ENCODE peak calls at places on chromosomes 13 and 19, in seven cellular contexts. Y is AG04450, C is thoracic aorta, E is kidney epithelial cell, S is neuronal stem cell, X is dorsolateral prefrontal cortex, J is BE2C. R is an unnamed sample.

GRCh38 chr19:23949611-23950010 is 34.9 kb downstream of the ZNF726 start:
- DNase-seq in E (no peak), S (no peak), X (no peak), J (no peak), C (no peak), Y (no peak), R (no peak)

GRCh38 chr19:5314012-5314906 is 26.4 kb downstream of the PTPRS start:
- DNase-seq in C (no peak), X (no peak), E (no peak), S (no peak), Y (no peak), J (no peak), R (no peak)

GRCh38 chr19:55838251-55838650 is 1.9 kb downstream of the NLRP4 start:
- DNase-seq in S (no peak), E (no peak), X (no peak), C (no peak), J (no peak), Y (no peak), R (no peak)

GRCh38 chr19:42335374-42335936 is 10.0 kb downstream of the MEGF8 start:
- DNase-seq in C (no peak), S (no peak), E (no peak), X (no peak), J (no peak), Y (no peak), R (no peak)

GRCh38 chr19:57099199-57099661 is 20.6 kb upstream of the USP29 start:
- DNase-seq in J (peak; percentile 59), S (peak; percentile 38), X (peak; percentile 68), E (no peak), Y (no peak), C (no peak), R (peak; percentile 23)

GRCh38 chr19:43624933-43625332 is 5.5 kb upstream of the ZNF428 start:
- DNase-seq in C (no peak), Y (no peak), S (no peak), X (no peak), J (no peak), E (no peak), R (no peak)

GRCh38 chr19:23916991-23917390 is 2.3 kb downstream of the ZNF726 start:
- DNase-seq in E (no peak), X (no peak), S (no peak), C (no peak), Y (no peak), J (no peak), R (no peak)

GRCh38 chr13:30142502-30143211 is 164.7 kb downstream of the KATNAL1 start:
- DNase-seq in S (no peak), Y (peak; percentile 97), X (no peak), E (peak; percentile 91), C (no peak), J (peak; percentile 55), R (peak; percentile 99)

GRCh38 chr13:94269557-94269956 is 209.9 kb downstream of the DCT start:
- DNase-seq in X (no peak), E (no peak), J (no peak), Y (no peak), S (no peak), C (no peak), R (no peak)

GRCh38 chr13:98563071-98563470 is 13.8 kb downstream of the STK24 start:
- DNase-seq in Y (no peak), X (no peak), J (no peak), C (no peak), S (no peak), E (no peak), R (no peak)

GRCh38 chr13:45501175-45501526 is 36.4 kb downstream of the COG3 start:
- DNase-seq in Y (no peak), S (no peak), X (no peak), J (no peak), E (no peak), C (no peak), R (no peak)

GRCh38 chr19:51739466-51740213 is 12.0 kb downstream of the FPR1 start:
- DNase-seq in C (no peak), S (no peak), X (no peak), J (no peak), Y (no peak), E (no peak), R (no peak)

GRCh38 chr13:88744289-88744688 is 1073.1 kb downstream of the SLITRK5 start:
- DNase-seq in J (no peak), C (no peak), Y (no peak), X (no peak), E (no peak), S (no peak), R (no peak)

GRCh38 chr19:28446511-28446910 is 766.4 kb downstream of the UQCRFS1 start:
- DNase-seq in E (no peak), Y (no peak), J (no peak), X (no peak), S (no peak), C (no peak), R (no peak)

GRCh38 chr19:38229585-38230073 is 5.6 kb upstream of the DPF1 start:
- DNase-seq in S (peak; percentile 75), E (no peak), J (peak; percentile 94), X (peak; percentile 96), Y (peak; percentile 59), C (no peak), R (peak; percentile 38)

GRCh38 chr13:95679722-95680121 is 2.8 kb downstream of the DNAJC3 start:
- DNase-seq in S (no peak), Y (no peak), J (no peak), E (no peak), C (no peak), X (no peak), R (no peak)

DNA sequence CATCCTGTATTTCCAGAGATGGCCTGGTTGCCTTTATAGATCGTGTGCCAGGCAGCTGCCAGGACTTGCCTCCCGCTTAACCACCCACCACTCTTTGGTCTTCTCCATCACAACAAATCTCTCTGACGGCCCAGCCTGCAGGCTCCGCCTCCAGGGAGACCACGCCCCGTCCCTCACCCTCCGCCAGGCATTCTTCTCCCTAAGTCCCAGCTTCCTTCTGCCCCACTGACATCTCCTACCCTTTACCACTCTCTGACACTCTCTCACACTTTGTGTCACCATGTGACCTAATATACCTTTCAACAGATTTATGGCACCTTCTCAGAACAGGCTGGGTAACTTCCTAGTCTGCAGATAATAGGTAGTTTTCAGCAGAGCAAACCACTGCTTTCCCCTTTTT is 95.1 kb downstream of the CAB39L start:
- DNase-seq in X (no peak), Y (no peak), J (no peak), E (no peak), S (no peak), C (no peak), R (no peak)
- H3K4me3 ChIP-seq in X (no peak overlapping the region), Y (no peak overlapping the region), J (no peak overlapping the region), E (no peak overlapping the region), S (no peak overlapping the region), C (no peak overlapping the region), R (no peak overlapping the region)

GRCh38 chr13:113731192-113732175 is 27.5 kb upstream of the TMEM255B start:
- DNase-seq in S (no peak), X (peak; percentile 21), C (no peak), J (peak; percentile 4), Y (no peak), E (no peak), R (no peak)

GRCh38 chr13:113734099-113734825 is 24.8 kb upstream of the TMEM255B start:
- DNase-seq in J (no peak), Y (no peak), S (no peak), E (no peak), X (peak; percentile 26), C (no peak), R (no peak)

GRCh38 chr13:113732176-113732960 is 26.7 kb upstream of the TMEM255B start:
- DNase-seq in Y (no peak), C (no peak), E (no peak), X (peak; percentile 36), J (peak; percentile 6), S (no peak), R (no peak)

GRCh38 chr13:113734826-113735125 is 24.2 kb upstream of the TMEM255B start:
- DNase-seq in J (no peak), C (no peak), X (no peak), Y (no peak), S (no peak), E (no peak), R (no peak)

DNA sequence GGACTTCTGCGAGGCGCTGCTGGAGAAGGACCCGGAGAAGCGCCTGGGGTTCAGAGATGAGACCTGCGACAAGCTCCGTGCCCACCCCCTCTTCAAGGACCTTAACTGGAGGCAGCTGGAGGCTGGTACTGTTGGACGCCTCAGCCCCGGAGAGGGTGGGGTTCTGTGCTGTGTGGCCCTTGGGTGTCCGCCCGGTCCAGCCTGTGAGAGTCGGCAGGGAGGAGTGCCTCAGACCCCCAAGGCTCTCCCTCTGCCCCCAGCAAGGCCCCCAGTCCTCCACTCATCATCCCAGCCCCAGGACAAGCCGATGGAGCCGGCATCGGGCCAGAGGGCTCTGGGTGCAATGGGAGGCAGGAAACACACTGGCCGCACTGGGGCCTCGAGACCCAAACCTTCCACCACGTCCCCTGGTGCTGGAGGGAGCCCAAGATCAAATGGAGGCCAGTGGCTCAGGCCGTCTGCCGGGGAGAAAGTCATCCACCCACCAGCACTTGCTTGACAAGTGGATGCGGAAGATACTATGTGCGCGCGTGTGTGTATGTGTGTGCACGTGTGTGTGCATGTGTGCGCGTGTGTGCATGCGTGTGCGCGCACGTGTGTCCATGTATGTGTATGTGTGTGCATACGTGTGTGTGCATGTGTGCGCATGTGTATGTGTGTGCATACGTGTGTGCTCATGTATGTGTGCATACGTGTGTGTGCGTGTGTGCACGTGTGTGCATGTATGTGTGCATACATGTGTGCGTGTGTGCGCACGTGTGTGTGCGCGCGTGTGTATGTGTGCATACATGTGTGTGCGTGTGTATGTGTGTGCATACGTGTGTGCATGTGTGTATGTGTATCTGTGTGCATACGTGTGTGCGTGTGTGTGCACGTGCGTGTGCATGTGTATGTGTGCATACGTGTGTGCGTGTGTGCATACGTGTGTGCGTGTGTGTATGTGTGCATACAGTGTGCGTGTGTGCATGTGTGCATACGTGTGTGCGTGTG is 25.8 kb upstream of the TMEM255B start:
- DNase-seq in J (peak; percentile 7), Y (no peak), C (no peak), E (no peak), X (peak; percentile 40), S (no peak), R (no peak)
- H3K4me3 ChIP-seq in J (no peak overlapping the region), Y (no peak overlapping the region), C (no peak overlapping the region), E (no peak overlapping the region), X (no peak overlapping the region), S (peak overlapping the region; percentile 66), R (no peak overlapping the region)

GRCh38 chr19:18170714-18171255 is 2.8 kb upstream of the IFI30 start:
- DNase-seq in E (no peak), Y (no peak), X (no peak), J (no peak), C (no peak), S (no peak), R (no peak)

GRCh38 chr19:18167011-18167410 is 6.6 kb upstream of the IFI30 start:
- DNase-seq in E (no peak), Y (no peak), S (no peak), X (no peak), C (no peak), J (no peak), R (no peak)

GRCh38 chr19:18167975-18168645 is 5.5 kb upstream of the IFI30 start:
- DNase-seq in J (peak; percentile 68), C (no peak), E (no peak), Y (no peak), X (no peak), S (no peak), R (no peak)

GRCh38 chr19:18165794-18166544 is 7.6 kb upstream of the IFI30 start:
- DNase-seq in E (no peak), C (no peak), J (no peak), S (no peak), Y (no peak), X (no peak), R (no peak)

GRCh38 chr19:18168673-18169381 is 4.8 kb upstream of the IFI30 start:
- DNase-seq in J (no peak), Y (no peak), C (no peak), X (no peak), E (no peak), S (no peak), R (no peak)
- H3K4me3 ChIP-seq in J (no peak overlapping the region), Y (no peak overlapping the region), C (no peak overlapping the region), X (no peak overlapping the region), E (no peak overlapping the region), S (no peak overlapping the region), R (no peak overlapping the region)

GRCh38 chr13:110457361-110457760 is 104.2 kb downstream of the RAB20 start:
- DNase-seq in S (no peak), Y (no peak), E (no peak), C (no peak), J (no peak), X (no peak), R (no peak)
- H3K4me3 ChIP-seq in S (no peak overlapping the region), Y (no peak overlapping the region), E (no peak overlapping the region), C (no peak overlapping the region), J (no peak overlapping the region), X (no peak overlapping the region), R (no peak overlapping the region)